ENCODE peak calls at places on chromosomes 16 and 17, in five cellular contexts. One of them, this sample, is unnamed.

GRCh38 chr17:64635647-64636305 is 26.3 kb downstream of the SMURF2 start:
- DNase-seq in activated CD8-positive, alpha-beta memory T cell treated with anti-CD3 and anti-CD28 coated beads for 1 hour: no peak
- DNase-seq in SHP77 treated with DMSO at 0.1 percent for 48 hours: no peak
- DNase-seq in germinal center: no peak
- DNase-seq in CD4-positive, alpha-beta T cell: no peak
- DNase-seq in this sample: peak

GRCh38 chr17:66953661-66954060 is 10.8 kb upstream of the CACNG4 start:
- DNase-seq in activated CD8-positive, alpha-beta memory T cell treated with anti-CD3 and anti-CD28 coated beads for 1 hour: no peak
- DNase-seq in SHP77 treated with DMSO at 0.1 percent for 48 hours: no peak
- DNase-seq in germinal center: no peak
- DNase-seq in CD4-positive, alpha-beta T cell: no peak
- DNase-seq in this sample: no peak

GRCh38 chr17:9818760-9819159 is 3.1 kb downstream of the GSG1L2 start:
- DNase-seq in activated CD8-positive, alpha-beta memory T cell treated with anti-CD3 and anti-CD28 coated beads for 1 hour: no peak
- DNase-seq in SHP77 treated with DMSO at 0.1 percent for 48 hours: no peak
- DNase-seq in germinal center: no peak
- DNase-seq in CD4-positive, alpha-beta T cell: no peak
- DNase-seq in this sample: no peak

GRCh38 chr17:8701221-8701620 is 43.4 kb downstream of the CCDC42 start:
- DNase-seq in activated CD8-positive, alpha-beta memory T cell treated with anti-CD3 and anti-CD28 coated beads for 1 hour: no peak
- DNase-seq in SHP77 treated with DMSO at 0.1 percent for 48 hours: no peak
- DNase-seq in germinal center: no peak
- DNase-seq in CD4-positive, alpha-beta T cell: no peak
- DNase-seq in this sample: no peak

GRCh38 chr17:82328994-82329507 is 4.5 kb downstream of the SECTM1 start:
- DNase-seq in activated CD8-positive, alpha-beta memory T cell treated with anti-CD3 and anti-CD28 coated beads for 1 hour: no peak
- DNase-seq in SHP77 treated with DMSO at 0.1 percent for 48 hours: no peak
- DNase-seq in germinal center: no peak
- DNase-seq in CD4-positive, alpha-beta T cell: no peak
- DNase-seq in this sample: no peak

GRCh38 chr16:3656491-3657468 is 2.3 kb downstream of the DNASE1 start:
- DNase-seq in activated CD8-positive, alpha-beta memory T cell treated with anti-CD3 and anti-CD28 coated beads for 1 hour: no peak
- DNase-seq in SHP77 treated with DMSO at 0.1 percent for 48 hours: no peak
- DNase-seq in germinal center: no peak
- DNase-seq in CD4-positive, alpha-beta T cell: no peak
- DNase-seq in this sample: no peak

GRCh38 chr16:19153876-19154275 is 14.2 kb upstream of the SYT17 start:
- DNase-seq in activated CD8-positive, alpha-beta memory T cell treated with anti-CD3 and anti-CD28 coated beads for 1 hour: no peak
- DNase-seq in SHP77 treated with DMSO at 0.1 percent for 48 hours: no peak
- DNase-seq in germinal center: no peak
- DNase-seq in CD4-positive, alpha-beta T cell: no peak
- DNase-seq in this sample: peak

GRCh38 chr16:88810166-88810867 is 1.4 kb downstream of the APRT start:
- DNase-seq in activated CD8-positive, alpha-beta memory T cell treated with anti-CD3 and anti-CD28 coated beads for 1 hour: no peak
- DNase-seq in SHP77 treated with DMSO at 0.1 percent for 48 hours: no peak
- DNase-seq in germinal center: no peak
- DNase-seq in CD4-positive, alpha-beta T cell: no peak
- DNase-seq in this sample: no peak

GRCh38 chr17:78497115-78497540 is 80.1 kb downstream of the DNAH17 start:
- DNase-seq in activated CD8-positive, alpha-beta memory T cell treated with anti-CD3 and anti-CD28 coated beads for 1 hour: no peak
- DNase-seq in SHP77 treated with DMSO at 0.1 percent for 48 hours: peak
- DNase-seq in germinal center: peak
- DNase-seq in CD4-positive, alpha-beta T cell: peak
- DNase-seq in this sample: peak

GRCh38 chr17:17387017-17387416 is 83.8 kb downstream of the NT5M start:
- DNase-seq in activated CD8-positive, alpha-beta memory T cell treated with anti-CD3 and anti-CD28 coated beads for 1 hour: no peak
- DNase-seq in SHP77 treated with DMSO at 0.1 percent for 48 hours: no peak
- DNase-seq in germinal center: no peak
- DNase-seq in CD4-positive, alpha-beta T cell: no peak
- DNase-seq in this sample: no peak

GRCh38 chr16:68737730-68738590 is 868 bp downstream of the CDH1 start:
- DNase-seq in activated CD8-positive, alpha-beta memory T cell treated with anti-CD3 and anti-CD28 coated beads for 1 hour: no peak
- DNase-seq in SHP77 treated with DMSO at 0.1 percent for 48 hours: no peak
- DNase-seq in germinal center: no peak
- DNase-seq in CD4-positive, alpha-beta T cell: no peak
- DNase-seq in this sample: no peak

GRCh38 chr16:57786632-57787518 is 15.4 kb downstream of the KIFC3 start:
- DNase-seq in activated CD8-positive, alpha-beta memory T cell treated with anti-CD3 and anti-CD28 coated beads for 1 hour: no peak
- DNase-seq in SHP77 treated with DMSO at 0.1 percent for 48 hours: no peak
- DNase-seq in germinal center: no peak
- DNase-seq in CD4-positive, alpha-beta T cell: no peak
- DNase-seq in this sample: no peak

GRCh38 chr16:16001856-16002255 is 52.4 kb downstream of the ABCC1 start:
- DNase-seq in activated CD8-positive, alpha-beta memory T cell treated with anti-CD3 and anti-CD28 coated beads for 1 hour: no peak
- DNase-seq in SHP77 treated with DMSO at 0.1 percent for 48 hours: no peak
- DNase-seq in germinal center: no peak
- DNase-seq in CD4-positive, alpha-beta T cell: no peak
- DNase-seq in this sample: no peak

GRCh38 chr16:30137897-30138296 is 14.9 kb upstream of the MAPK3 start:
- DNase-seq in activated CD8-positive, alpha-beta memory T cell treated with anti-CD3 and anti-CD28 coated beads for 1 hour: no peak
- DNase-seq in SHP77 treated with DMSO at 0.1 percent for 48 hours: no peak
- DNase-seq in germinal center: no peak
- DNase-seq in CD4-positive, alpha-beta T cell: no peak
- DNase-seq in this sample: no peak

GRCh38 chr17:63701477-63702222 is 1.7 kb upstream of the LIMD2 start:
- DNase-seq in activated CD8-positive, alpha-beta memory T cell treated with anti-CD3 and anti-CD28 coated beads for 1 hour: no peak
- DNase-seq in SHP77 treated with DMSO at 0.1 percent for 48 hours: no peak
- DNase-seq in germinal center: peak
- DNase-seq in CD4-positive, alpha-beta T cell: peak
- DNase-seq in this sample: no peak

GRCh38 chr17:57669671-57670529 is 75.2 kb downstream of the CCDC182 start:
- DNase-seq in activated CD8-positive, alpha-beta memory T cell treated with anti-CD3 and anti-CD28 coated beads for 1 hour: no peak
- DNase-seq in SHP77 treated with DMSO at 0.1 percent for 48 hours: no peak
- DNase-seq in germinal center: no peak
- DNase-seq in CD4-positive, alpha-beta T cell: no peak
- DNase-seq in this sample: no peak

GRCh38 chr16:22397459-22397858 is 23.0 kb upstream of the CDR2 start:
- DNase-seq in activated CD8-positive, alpha-beta memory T cell treated with anti-CD3 and anti-CD28 coated beads for 1 hour: no peak
- DNase-seq in SHP77 treated with DMSO at 0.1 percent for 48 hours: no peak
- DNase-seq in germinal center: no peak
- DNase-seq in CD4-positive, alpha-beta T cell: no peak
- DNase-seq in this sample: no peak

GRCh38 chr17:59406808-59407381 is 75.4 kb downstream of the YPEL2 start:
- DNase-seq in activated CD8-positive, alpha-beta memory T cell treated with anti-CD3 and anti-CD28 coated beads for 1 hour: no peak
- DNase-seq in SHP77 treated with DMSO at 0.1 percent for 48 hours: no peak
- DNase-seq in germinal center: no peak
- DNase-seq in CD4-positive, alpha-beta T cell: no peak
- DNase-seq in this sample: no peak

GRCh38 chr17:36117505-36118382 is 14.1 kb downstream of the CCL4 start:
- DNase-seq in activated CD8-positive, alpha-beta memory T cell treated with anti-CD3 and anti-CD28 coated beads for 1 hour: no peak
- DNase-seq in SHP77 treated with DMSO at 0.1 percent for 48 hours: no peak
- DNase-seq in germinal center: no peak
- DNase-seq in CD4-positive, alpha-beta T cell: no peak
- DNase-seq in this sample: no peak

GRCh38 chr17:81471804-81472456 is 40.7 kb downstream of the ACTG1 start:
- DNase-seq in activated CD8-positive, alpha-beta memory T cell treated with anti-CD3 and anti-CD28 coated beads for 1 hour: no peak
- DNase-seq in SHP77 treated with DMSO at 0.1 percent for 48 hours: peak
- DNase-seq in germinal center: no peak
- DNase-seq in CD4-positive, alpha-beta T cell: no peak
- DNase-seq in this sample: peak

GRCh38 chr16:55663770-55664677 is 8.2 kb downstream of the SLC6A2 start:
- DNase-seq in activated CD8-positive, alpha-beta memory T cell treated with anti-CD3 and anti-CD28 coated beads for 1 hour: no peak
- DNase-seq in SHP77 treated with DMSO at 0.1 percent for 48 hours: no peak
- DNase-seq in germinal center: no peak
- DNase-seq in CD4-positive, alpha-beta T cell: no peak
- DNase-seq in this sample: no peak

GRCh38 chr16:3036726-3037315 is at the start of gene BICDL2:
- DNase-seq in activated CD8-positive, alpha-beta memory T cell treated with anti-CD3 and anti-CD28 coated beads for 1 hour: no peak
- DNase-seq in SHP77 treated with DMSO at 0.1 percent for 48 hours: no peak
- DNase-seq in germinal center: no peak
- DNase-seq in CD4-positive, alpha-beta T cell: no peak
- DNase-seq in this sample: no peak

GRCh38 chr17:43998552-43998951 is 5.9 kb upstream of the NAGS start:
- DNase-seq in activated CD8-positive, alpha-beta memory T cell treated with anti-CD3 and anti-CD28 coated beads for 1 hour: no peak
- DNase-seq in SHP77 treated with DMSO at 0.1 percent for 48 hours: no peak
- DNase-seq in germinal center: no peak
- DNase-seq in CD4-positive, alpha-beta T cell: no peak
- DNase-seq in this sample: no peak

GRCh38 chr16:78307824-78308528 is 208.5 kb downstream of the WWOX start:
- DNase-seq in activated CD8-positive, alpha-beta memory T cell treated with anti-CD3 and anti-CD28 coated beads for 1 hour: no peak
- DNase-seq in SHP77 treated with DMSO at 0.1 percent for 48 hours: no peak
- DNase-seq in germinal center: no peak
- DNase-seq in CD4-positive, alpha-beta T cell: no peak
- DNase-seq in this sample: no peak

GRCh38 chr17:11389583-11389982 is 148.6 kb downstream of the SHISA6 start:
- DNase-seq in activated CD8-positive, alpha-beta memory T cell treated with anti-CD3 and anti-CD28 coated beads for 1 hour: no peak
- DNase-seq in SHP77 treated with DMSO at 0.1 percent for 48 hours: no peak
- DNase-seq in germinal center: no peak
- DNase-seq in CD4-positive, alpha-beta T cell: no peak
- DNase-seq in this sample: no peak

GRCh38 chr17:35372846-35373531 is 432 bp downstream of the SLFN11 start:
- DNase-seq in activated CD8-positive, alpha-beta memory T cell treated with anti-CD3 and anti-CD28 coated beads for 1 hour: no peak
- DNase-seq in SHP77 treated with DMSO at 0.1 percent for 48 hours: no peak
- DNase-seq in germinal center: peak
- DNase-seq in CD4-positive, alpha-beta T cell: no peak
- DNase-seq in this sample: peak

GRCh38 chr17:50255766-50256480 is 18.3 kb upstream of the TMEM92 start:
- DNase-seq in activated CD8-positive, alpha-beta memory T cell treated with anti-CD3 and anti-CD28 coated beads for 1 hour: no peak
- DNase-seq in SHP77 treated with DMSO at 0.1 percent for 48 hours: no peak
- DNase-seq in germinal center: no peak
- DNase-seq in CD4-positive, alpha-beta T cell: no peak
- DNase-seq in this sample: no peak

GRCh38 chr16:14559809-14560227 is 70.2 kb downstream of the PARN start:
- DNase-seq in activated CD8-positive, alpha-beta memory T cell treated with anti-CD3 and anti-CD28 coated beads for 1 hour: no peak
- DNase-seq in SHP77 treated with DMSO at 0.1 percent for 48 hours: no peak
- DNase-seq in germinal center: no peak
- DNase-seq in CD4-positive, alpha-beta T cell: no peak
- DNase-seq in this sample: no peak

GRCh38 chr16:20327444-20328041 is at the start of gene GP2:
- DNase-seq in activated CD8-positive, alpha-beta memory T cell treated with anti-CD3 and anti-CD28 coated beads for 1 hour: no peak
- DNase-seq in SHP77 treated with DMSO at 0.1 percent for 48 hours: peak
- DNase-seq in germinal center: no peak
- DNase-seq in CD4-positive, alpha-beta T cell: no peak
- DNase-seq in this sample: no peak

GRCh38 chr16:68022278-68022727 is 729 bp downstream of the DDX28 start:
- DNase-seq in activated CD8-positive, alpha-beta memory T cell treated with anti-CD3 and anti-CD28 coated beads for 1 hour: no peak
- DNase-seq in SHP77 treated with DMSO at 0.1 percent for 48 hours: no peak
- DNase-seq in germinal center: no peak
- DNase-seq in CD4-positive, alpha-beta T cell: no peak
- DNase-seq in this sample: no peak

This sample was measured in MM.1S.